ENCODE peak calls at places on chromosomes 6 and 20, in ten cellular contexts. Y, H, A, S, W, R, P, K, U and X are unnamed samples.

GRCh38 chr20:4836935-4837334 is 115.2 kb downstream of the PRND start:
- DNase-seq in U (no peak), Y (no peak), W (no peak), K (no peak), P (no peak), R (no peak), S (no peak), A (no peak), H (no peak), X (no peak)

GRCh38 chr6:82270791-82271392 is 23.3 kb upstream of the IBTK start:
- DNase-seq in W (no peak), Y (peak), U (peak), A (no peak), K (no peak), H (peak), R (no peak), S (no peak), P (no peak), X (no peak)

GRCh38 chr20:47950103-47950502 is 164.8 kb upstream of the SULF2 start:
- DNase-seq in W (no peak), P (no peak), U (no peak), R (no peak), H (peak), K (no peak), Y (peak), S (no peak), A (no peak), X (no peak)

GRCh38 chr6:105781905-105782304 is 304.2 kb upstream of the PRDM1 start:
- DNase-seq in K (no peak), P (no peak), U (no peak), A (no peak), W (no peak), H (no peak), Y (no peak), S (no peak), R (no peak), X (no peak)

GRCh38 chr6:24931296-24931695 is 4.5 kb downstream of the RIPOR2 start:
- DNase-seq in K (no peak), Y (no peak), W (no peak), A (no peak), S (no peak), U (no peak), P (no peak), R (no peak), H (peak), X (no peak)

GRCh38 chr20:5539656-5540055 is 210.5 kb upstream of the SHLD1 start:
- DNase-seq in H (peak), A (no peak), K (no peak), S (no peak), R (no peak), W (no peak), P (no peak), U (no peak), Y (no peak), X (no peak)

GRCh38 chr6:10425973-10426780 is 11.3 kb upstream of the TFAP2A start:
- DNase-seq in K (no peak), Y (peak), W (no peak), P (no peak), R (peak), S (no peak), A (peak), H (no peak), U (no peak), X (no peak)

GRCh38 chr6:119205911-119206617 is 127.6 kb upstream of the FAM184A start:
- DNase-seq in R (no peak), K (no peak), P (no peak), U (no peak), S (no peak), A (no peak), Y (no peak), H (no peak), W (no peak), X (no peak)

GRCh38 chr6:10510592-10511367 is 10.4 kb upstream of the GCNT2 start:
- DNase-seq in S (peak), Y (peak), H (peak), R (peak), A (peak), P (peak), U (peak), W (no peak), K (peak), X (peak)

GRCh38 chr20:57287007-57287810 is 20.8 kb upstream of the BMP7 start:
- DNase-seq in A (no peak), R (no peak), H (no peak), S (no peak), P (no peak), Y (peak), U (no peak), W (no peak), K (no peak), X (no peak)

GRCh38 chr6:34810936-34811632 is 19.2 kb downstream of the BLTP3A start:
- DNase-seq in S (no peak), K (peak), P (no peak), A (no peak), U (no peak), H (no peak), R (no peak), W (no peak), Y (no peak), X (no peak)

GRCh38 chr6:44806656-44807055 is 419.1 kb downstream of the CDC5L start:
- DNase-seq in U (no peak), P (no peak), S (no peak), A (no peak), H (no peak), K (no peak), Y (no peak), R (no peak), W (no peak), X (no peak)

GRCh38 chr6:63636516-63636968 is 940 bp downstream of the PHF3 start:
- DNase-seq in A (peak), S (peak), R (peak), U (peak), Y (peak), H (peak), K (peak), P (peak), W (no peak), X (peak)

GRCh38 chr20:45611054-45611453 is 18.5 kb upstream of the WFDC10A start:
- DNase-seq in H (peak), R (no peak), W (peak), U (no peak), P (no peak), K (peak), S (no peak), Y (peak), A (no peak), X (no peak)

GRCh38 chr20:36470482-36471062 is 70.7 kb upstream of the MYL9 start:
- DNase-seq in R (no peak), U (no peak), P (no peak), S (no peak), A (no peak), W (no peak), Y (no peak), H (no peak), K (no peak), X (no peak)

GRCh38 chr20:31260326-31260932 is 3.0 kb downstream of the DEFB115 start:
- DNase-seq in H (no peak), Y (no peak), A (no peak), K (no peak), R (no peak), S (no peak), P (no peak), U (peak), W (no peak), X (no peak)